ENCODE peak calls at places on chromosomes 6 and 20, in nine cellular contexts. C is AG10803; Z is cardiac fibroblast; B is stimulated activated CD8-positive, alpha-beta memory T cell treated with anti-CD3 and anti-CD28 coated beads, Interleukin-12 subunit alpha, Interleukin-12 subunit beta, amount 100 ng/mL, for 1 hour; P is NCI-H524; F is ovary; W is colonic mucosa; J is T-helper 17 cell; R is astrocyte of the spinal cord. E is an unnamed sample.

GRCh38 chr20:21323640-21324039 is 20.5 kb downstream of the XRN2 start:
- DNase-seq in C (peak; percentile 70), Z (peak; percentile 84), B (no peak), P (no peak), F (no peak), W (no peak), J (no peak), R (peak; percentile 73), E (no peak)

GRCh38 chr6:34359438-34360158 is 32.9 kb downstream of the NUDT3 start:
- DNase-seq in C (peak; percentile 9), Z (no peak), B (no peak), P (peak; percentile 64), F (no peak), W (no peak), J (no peak), R (peak; percentile 72), E (no peak)

GRCh38 chr6:142887534-142887933 is 57.4 kb downstream of the HIVEP2 start:
- DNase-seq in C (no peak), Z (no peak), B (no peak), P (no peak), F (no peak), W (no peak), J (no peak), R (no peak), E (no peak)

GRCh38 chr6:125747589-125748533 is 1.6 kb upstream of the HEY2 start:
- DNase-seq in C (no peak), Z (no peak), B (no peak), P (peak; percentile 65), F (peak; percentile 65), W (peak; percentile 33), J (no peak), R (no peak), E (peak; percentile 13)

GRCh38 chr6:158630944-158631616 is 13.5 kb downstream of the DYNLT1 start:
- DNase-seq in C (peak; percentile 60), Z (peak; percentile 84), B (no peak), P (no peak), F (peak; percentile 80), W (peak; percentile 61), J (no peak), R (peak; percentile 43), E (no peak)

GRCh38 chr6:52523363-52524207 is 53.3 kb downstream of the TRAM2 start:
- DNase-seq in C (no peak), Z (no peak), B (no peak), P (no peak), F (no peak), W (no peak), J (no peak), R (no peak), E (no peak)

GRCh38 chr20:57388953-57389694 is 2.1 kb upstream of the RBM38 start:
- DNase-seq in C (peak; percentile 71), Z (peak; percentile 79), B (no peak), P (no peak), F (peak; percentile 87), W (peak; percentile 85), J (peak; percentile 47), R (peak; percentile 60), E (peak; percentile 59)

GRCh38 chr6:6856538-6857523 is 250.9 kb upstream of the RREB1 start:
- DNase-seq in C (peak; percentile 16), Z (peak; percentile 55), B (no peak), P (no peak), F (no peak), W (peak; percentile 79), J (no peak), R (no peak), E (peak; percentile 38)

GRCh38 chr6:129353067-129353466 is 356.9 kb downstream of the ARHGAP18 start:
- DNase-seq in C (no peak), Z (no peak), B (no peak), P (no peak), F (no peak), W (no peak), J (no peak), R (no peak), E (no peak)

E was measured in CD4-positive, alpha-beta T cell.